ENCODE peak calls at places on chromosome 19, in four cellular contexts. M is midbrain, L is Kasumi-1, P is NCI-H1694 treated with DMSO at 0.1 percent for 48 hours. N is an unnamed sample.

GRCh38 chr19:3857449-3858003 is 11.3 kb downstream of the ZFR2 start:
- DNase-seq in M (peak), L (no peak), P (no peak), N (no peak)

GRCh38 chr19:10517760-10518443 is 655 bp upstream of the S1PR5 start:
- DNase-seq in M (peak), L (peak), P (peak), N (peak)

GRCh38 chr19:58054792-58055482 is 4.1 kb upstream of the ZNF135 start:
- DNase-seq in M (peak), L (no peak), P (no peak), N (no peak)

GRCh38 chr19:7742575-7742974 is 4.8 kb downstream of the CD209 start:
- DNase-seq in M (no peak), L (no peak), P (no peak), N (no peak)

GRCh38 chr19:45638930-45639729 is at the start of gene EML2:
- DNase-seq in M (no peak), L (peak), P (peak), N (peak)

GRCh38 chr19:10760268-10760944 is 42.5 kb downstream of the DNM2 start:
- DNase-seq in M (no peak), L (no peak), P (peak), N (peak)

GRCh38 chr19:35777961-35778360 is 2.6 kb downstream of the ARHGAP33 start:
- DNase-seq in M (no peak), L (no peak), P (no peak), N (no peak)

GRCh38 chr19:35531291-35531690 is 2.0 kb upstream of the GAPDHS start:
- DNase-seq in M (no peak), L (no peak), P (no peak), N (no peak)

GRCh38 chr19:40101813-40102212 is 11.1 kb upstream of the ZNF780A start:
- DNase-seq in M (no peak), L (no peak), P (no peak), N (no peak)

GRCh38 chr19:11164879-11165406 is 9.4 kb upstream of the SPC24 start:
- DNase-seq in M (peak), L (no peak), P (no peak), N (no peak)

GRCh38 chr19:3433313-3433712 is 47.0 kb downstream of the SMIM24 start:
- DNase-seq in M (no peak), L (no peak), P (no peak), N (no peak)

GRCh38 chr19:33962161-33962560 is 165.5 kb downstream of the KCTD15 start:
- DNase-seq in M (no peak), L (no peak), P (no peak), N (no peak)

GRCh38 chr19:33809960-33810359 is 13.3 kb downstream of the KCTD15 start:
- DNase-seq in M (no peak), L (no peak), P (no peak), N (no peak)

GRCh38 chr19:55647732-55648656 is at the start of gene CCDC106:
- DNase-seq in M (peak), L (peak), P (peak), N (peak)

GRCh38 chr19:3366104-3366760 is at the start of gene NFIC:
- DNase-seq in M (peak), L (peak), P (no peak), N (peak)

GRCh38 chr19:46118136-46118535 is 6.4 kb downstream of the IGFL3 start:
- DNase-seq in M (no peak), L (no peak), P (no peak), N (no peak)

GRCh38 chr19:12828494-12828893 is 5.9 kb downstream of the RTBDN start:
- DNase-seq in M (no peak), L (peak), P (peak), N (peak)

GRCh38 chr19:10815969-10816635 is 19.9 kb downstream of the TMED1 start:
- DNase-seq in M (no peak), L (no peak), P (no peak), N (no peak)

GRCh38 chr19:53978975-53979801 is 12.2 kb upstream of the CACNG6 start:
- DNase-seq in M (no peak), L (no peak), P (no peak), N (no peak)

GRCh38 chr19:56110515-56111448 is 10.3 kb downstream of the ZNF787 start:
- DNase-seq in M (no peak), L (no peak), P (no peak), N (no peak)

N was measured in KBM-7.